ENCODE peak calls at places on chromosome 13, in ten cellular contexts. Z, M, H, O, C, V, Y, A, T and D are unnamed samples.

GRCh38 chr13:110216403-110217041 is 90.4 kb downstream of the COL4A1 start:
- DNase-seq in T (no peak), H (no peak), Y (no peak), M (no peak), C (no peak), O (peak), Z (no peak), V (no peak), A (no peak), D (no peak)

GRCh38 chr13:42146359-42146758 is 97.9 kb downstream of the DGKH start:
- DNase-seq in V (no peak), O (no peak), T (no peak), H (no peak), Z (no peak), A (no peak), C (no peak), Y (no peak), M (no peak), D (no peak)

GRCh38 chr13:57629821-57630235 is 1.7 kb upstream of the PCDH17 start:
- DNase-seq in O (no peak), H (no peak), M (no peak), Y (peak), Z (no peak), V (no peak), C (no peak), A (peak), T (no peak), D (peak)

GRCh38 chr13:70541451-70541850 is 433.2 kb upstream of the KLHL1 start:
- DNase-seq in H (no peak), Z (no peak), V (no peak), T (peak), A (no peak), M (no peak), Y (no peak), C (no peak), O (no peak), D (no peak)

GRCh38 chr13:75357576-75358295 is 124.2 kb downstream of the TBC1D4 start:
- DNase-seq in Z (peak), T (peak), C (peak), O (no peak), A (peak), V (peak), H (peak), Y (no peak), M (no peak), D (peak)

GRCh38 chr13:30143671-30144400 is 163.5 kb downstream of the KATNAL1 start:
- DNase-seq in O (no peak), M (no peak), Z (no peak), Y (no peak), A (no peak), V (no peak), C (no peak), T (peak), H (no peak), D (no peak)

GRCh38 chr13:40206241-40207109 is 460.0 kb downstream of the FOXO1 start:
- DNase-seq in Y (peak), T (peak), C (no peak), H (no peak), O (no peak), Z (no peak), A (peak), V (peak), M (no peak), D (peak)

GRCh38 chr13:94656766-94657165 is 55.1 kb downstream of the GPR180 start:
- DNase-seq in Y (no peak), H (peak), V (no peak), C (no peak), T (peak), A (no peak), O (peak), Z (no peak), M (no peak), D (no peak)

GRCh38 chr13:36345438-36346221 is 564 bp downstream of the SPART start:
- DNase-seq in Y (peak), M (no peak), O (peak), T (peak), Z (peak), C (peak), H (peak), A (peak), V (peak), D (peak)

GRCh38 chr13:39245688-39246087 is 207.4 kb downstream of the NHLRC3 start:
- DNase-seq in V (no peak), Z (no peak), M (no peak), A (no peak), T (no peak), Y (no peak), C (no peak), O (no peak), H (no peak), D (no peak)

GRCh38 chr13:30276178-30276577 is 31.2 kb downstream of the KATNAL1 start:
- DNase-seq in C (no peak), V (no peak), A (no peak), H (no peak), M (no peak), Y (no peak), T (no peak), Z (no peak), O (no peak), D (no peak)

GRCh38 chr13:72495681-72496080 is 231.7 kb downstream of the MZT1 start:
- DNase-seq in A (no peak), Y (no peak), M (no peak), V (no peak), O (no peak), Z (no peak), T (no peak), H (no peak), C (no peak), D (no peak)

GRCh38 chr13:23367907-23368306 is 65.6 kb downstream of the SACS start:
- DNase-seq in A (no peak), O (no peak), H (no peak), Y (no peak), Z (no peak), T (no peak), M (no peak), C (no peak), V (no peak), D (no peak)

GRCh38 chr13:103066991-103067390 is 774 bp upstream of the SLC10A2 start:
- DNase-seq in V (no peak), O (no peak), T (no peak), Y (no peak), Z (no peak), A (no peak), M (no peak), H (no peak), C (no peak), D (no peak)

GRCh38 chr13:45179428-45179827 is 21.4 kb downstream of the KCTD4 start:
- DNase-seq in M (no peak), A (no peak), Z (no peak), Y (no peak), V (no peak), C (peak), H (no peak), T (no peak), O (no peak), D (no peak)